ENCODE peak calls at places on chromosomes 3 and 15, in seven cellular contexts. S is CD4-positive, alpha-beta T cell; C is neural crest cell; Z is COR-L47; T is posterior cingulate gyrus; B is hippocampal formation; A is H54. P is an unnamed sample.

GRCh38 chr3:7504886-7505775 is 644.2 kb downstream of the GRM7 start:
- DNase-seq in S (no peak), C (no peak), Z (no peak), T (no peak), B (no peak), A (no peak), P (no peak)

GRCh38 chr3:112908252-112908651 is 61.6 kb upstream of the CD200R1L start:
- DNase-seq in S (no peak), C (no peak), Z (no peak), T (no peak), B (no peak), A (no peak), P (no peak)

GRCh38 chr15:25543156-25543555 is 104.3 kb upstream of the UBE3A start:
- DNase-seq in S (no peak), C (no peak), Z (peak), T (peak), B (peak), A (no peak), P (peak)

GRCh38 chr15:73022156-73022555 is 30.1 kb upstream of the NEO1 start:
- DNase-seq in S (no peak), C (no peak), Z (no peak), T (no peak), B (no peak), A (no peak), P (peak)

GRCh38 chr3:180073561-180073960 is 36.8 kb upstream of the PEX5L start:
- DNase-seq in S (no peak), C (no peak), Z (no peak), T (no peak), B (no peak), A (no peak), P (no peak)

GRCh38 chr15:36468746-36469145 is 110.7 kb upstream of the CDIN1 start:
- DNase-seq in S (no peak), C (no peak), Z (no peak), T (no peak), B (no peak), A (peak), P (no peak)

GRCh38 chr3:8824238-8824637 is 54.8 kb upstream of the OXTR start:
- DNase-seq in S (no peak), C (no peak), Z (no peak), T (no peak), B (no peak), A (no peak), P (no peak)

GRCh38 chr3:180743813-180744212 is 64.5 kb upstream of the CCDC39 start:
- DNase-seq in S (no peak), C (no peak), Z (no peak), T (no peak), B (no peak), A (no peak), P (no peak)

GRCh38 chr3:30098656-30099454 is 507.5 kb upstream of the TGFBR2 start:
- DNase-seq in S (no peak), C (no peak), Z (no peak), T (no peak), B (no peak), A (no peak), P (no peak)

GRCh38 chr3:195806916-195807231 is 4.9 kb downstream of the MUC4 start:
- DNase-seq in S (no peak), C (no peak), Z (no peak), T (no peak), B (no peak), A (no peak), P (no peak)

GRCh38 chr3:105827959-105828358 is 40.9 kb downstream of the CBLB start:
- DNase-seq in S (no peak), C (no peak), Z (no peak), T (no peak), B (no peak), A (peak), P (no peak)

GRCh38 chr3:178435575-178435974 is 100.7 kb upstream of the KCNMB2 start:
- DNase-seq in S (no peak), C (no peak), Z (no peak), T (no peak), B (no peak), A (no peak), P (no peak)

GRCh38 chr15:93076217-93076616 is 12.8 kb downstream of the RGMA start:
- DNase-seq in S (no peak), C (no peak), Z (no peak), T (no peak), B (no peak), A (no peak), P (no peak)

GRCh38 chr3:8456118-8456811 is 45.4 kb upstream of the LMCD1 start:
- DNase-seq in S (no peak), C (no peak), Z (no peak), T (no peak), B (no peak), A (no peak), P (no peak)

GRCh38 chr3:136994772-136995516 is 37.2 kb downstream of the IL20RB start:
- DNase-seq in S (no peak), C (no peak), Z (peak), T (peak), B (peak), A (no peak), P (no peak)

GRCh38 chr15:80893777-80894176 is 95.8 kb downstream of the MESD start:
- DNase-seq in S (no peak), C (no peak), Z (no peak), T (no peak), B (no peak), A (no peak), P (no peak)

GRCh38 chr15:33278816-33279612 is 31.8 kb upstream of the RYR3 start:
- DNase-seq in S (no peak), C (no peak), Z (no peak), T (no peak), B (no peak), A (peak), P (no peak)

GRCh38 chr15:60152386-60152785 is 148.3 kb downstream of the FOXB1 start:
- DNase-seq in S (no peak), C (no peak), Z (no peak), T (no peak), B (no peak), A (no peak), P (no peak)

GRCh38 chr15:39444729-39445470 is 136.0 kb upstream of the THBS1 start:
- DNase-seq in S (no peak), C (no peak), Z (no peak), T (no peak), B (no peak), A (no peak), P (no peak)

GRCh38 chr15:40108061-40108854 is 421 bp downstream of the BMF start:
- DNase-seq in S (no peak), C (no peak), Z (no peak), T (no peak), B (no peak), A (peak), P (peak)

GRCh38 chr15:52558196-52558595 is 10.6 kb downstream of the ARPP19 start:
- DNase-seq in S (no peak), C (no peak), Z (no peak), T (no peak), B (no peak), A (no peak), P (no peak)

GRCh38 chr3:127791221-127791913 is 30.9 kb downstream of the MGLL start:
- DNase-seq in S (no peak), C (no peak), Z (no peak), T (no peak), B (no peak), A (no peak), P (no peak)

GRCh38 chr15:39177561-39177960 is 403.3 kb upstream of the THBS1 start:
- DNase-seq in S (no peak), C (no peak), Z (no peak), T (no peak), B (no peak), A (no peak), P (no peak)

GRCh38 chr3:197926418-197926817 is 23.6 kb upstream of the RPL35A start:
- DNase-seq in S (no peak), C (no peak), Z (no peak), T (no peak), B (no peak), A (no peak), P (no peak)

GRCh38 chr3:188272481-188273372 is 118.8 kb downstream of the LPP start:
- DNase-seq in S (no peak), C (no peak), Z (no peak), T (no peak), B (peak), A (no peak), P (no peak)

GRCh38 chr15:58627706-58628105 is 121.8 kb downstream of the ADAM10 start:
- DNase-seq in S (no peak), C (no peak), Z (no peak), T (no peak), B (no peak), A (no peak), P (no peak)

GRCh38 chr3:128884992-128885391 is 5.6 kb downstream of the ACAD9 start:
- DNase-seq in S (no peak), C (no peak), Z (no peak), T (no peak), B (no peak), A (no peak), P (no peak)

GRCh38 chr15:67083135-67083766 is 17.8 kb downstream of the SMAD3 start:
- DNase-seq in S (no peak), C (no peak), Z (no peak), T (no peak), B (no peak), A (no peak), P (no peak)

GRCh38 chr15:80752204-80752603 is 27.0 kb upstream of the CEMIP start:
- DNase-seq in S (no peak), C (no peak), Z (no peak), T (no peak), B (no peak), A (no peak), P (no peak)

GRCh38 chr15:98823012-98823458 is 174.7 kb downstream of the IGF1R start:
- DNase-seq in S (no peak), C (no peak), Z (no peak), T (no peak), B (no peak), A (peak), P (no peak)

GRCh38 chr3:23806322-23807160 is 786 bp downstream of the UBE2E1 start:
- DNase-seq in S (peak), C (peak), Z (no peak), T (peak), B (no peak), A (peak), P (no peak)

GRCh38 chr3:179871782-179872181 is 165.0 kb downstream of the PEX5L start:
- DNase-seq in S (no peak), C (no peak), Z (no peak), T (no peak), B (no peak), A (no peak), P (no peak)

GRCh38 chr3:11607816-11608215 is 35.9 kb downstream of the VGLL4 start:
- DNase-seq in S (no peak), C (no peak), Z (no peak), T (no peak), B (no peak), A (no peak), P (no peak)

GRCh38 chr3:13825317-13825590 is 54.6 kb downstream of the WNT7A start:
- DNase-seq in S (no peak), C (no peak), Z (no peak), T (no peak), B (no peak), A (no peak), P (no peak)

GRCh38 chr15:77506311-77507150 is 85.8 kb downstream of the HMG20A start:
- DNase-seq in S (no peak), C (peak), Z (no peak), T (no peak), B (peak), A (no peak), P (peak)

GRCh38 chr3:194081826-194082225 is 54.1 kb upstream of the HES1 start:
- DNase-seq in S (no peak), C (no peak), Z (no peak), T (no peak), B (no peak), A (no peak), P (no peak)

P was measured in retina.